ENCODE peak calls at places on chromosomes 11 and 22, in eight cellular contexts. C is naive thymus-derived CD8-positive, alpha-beta T cell; D is GM19239; F is lung microvascular endothelial cell; N is stimulated activated CD4-positive, alpha-beta T cell treated with anti-CD3 and anti-CD28 coated beads, TNF-alpha, amount 100 ng/mL, for 1 hour; R is stimulated activated naive CD8-positive, alpha-beta T cell treated with anti-CD3 and anti-CD28 coated beads, Interleukin-15, Interleukin-2, amounts not matched to agents 100 U/mL and 50 U/mL, for 24 hours; H is LHCN-M2; J is brain microvascular endothelial cell. Q is an unnamed sample.

GRCh38 chr11:102467853-102468580 is 15.5 kb upstream of the TMEM123 start:
- DNase-seq in C (no peak), D (no peak), F (no peak), N (no peak), R (no peak), H (no peak), J (no peak), Q (no peak)

GRCh38 chr11:133719532-133720235 is 125.6 kb downstream of the SPATA19 start:
- DNase-seq in C (no peak), D (no peak), F (no peak), N (no peak), R (no peak), H (no peak), J (no peak), Q (no peak)

GRCh38 chr22:22949953-22950352 is 62.3 kb downstream of the IGLL5 start:
- DNase-seq in C (no peak), D (no peak), F (no peak), N (no peak), R (no peak), H (no peak), J (no peak), Q (no peak)

GRCh38 chr11:1548221-1549070 is 23.6 kb downstream of the DUSP8 start:
- DNase-seq in C (no peak), D (no peak), F (peak), N (no peak), R (no peak), H (peak), J (peak), Q (peak)

GRCh38 chr11:93000511-93001476 is 31.3 kb downstream of the MTNR1B start:
- DNase-seq in C (no peak), D (no peak), F (peak), N (no peak), R (no peak), H (peak), J (peak), Q (peak)

GRCh38 chr11:91625495-91625894 is 599.1 kb upstream of the FAT3 start:
- DNase-seq in C (no peak), D (no peak), F (no peak), N (no peak), R (no peak), H (no peak), J (peak), Q (no peak)

GRCh38 chr11:46533396-46534110 is 60.3 kb downstream of the AMBRA1 start:
- DNase-seq in C (no peak), D (no peak), F (no peak), N (no peak), R (no peak), H (no peak), J (no peak), Q (no peak)

GRCh38 chr11:46737699-46738098 is 18.7 kb downstream of the F2 start:
- DNase-seq in C (no peak), D (no peak), F (no peak), N (no peak), R (no peak), H (no peak), J (no peak), Q (no peak)

GRCh38 chr22:45302047-45302446 is 7.7 kb upstream of the FAM118A start:
- DNase-seq in C (no peak), D (no peak), F (peak), N (no peak), R (no peak), H (peak), J (peak), Q (no peak)

GRCh38 chr22:28435271-28435825 is 244.3 kb downstream of the TTC28 start:
- DNase-seq in C (no peak), D (no peak), F (no peak), N (no peak), R (no peak), H (no peak), J (no peak), Q (no peak)

GRCh38 chr11:64784813-64785581 is 6.7 kb upstream of the SF1 start:
- DNase-seq in C (no peak), D (no peak), F (no peak), N (no peak), R (no peak), H (no peak), J (no peak), Q (no peak)

GRCh38 chr11:64218628-64219353 is 7.2 kb downstream of the TRPT1 start:
- DNase-seq in C (no peak), D (no peak), F (no peak), N (no peak), R (no peak), H (no peak), J (no peak), Q (no peak)

GRCh38 chr11:1015826-1016565 is 20.5 kb downstream of the MUC6 start:
- DNase-seq in C (no peak), D (no peak), F (no peak), N (no peak), R (no peak), H (no peak), J (no peak), Q (no peak)

Q was measured in Panc1.